ENCODE peak calls at places on chromosomes 16 and 17, in eight cellular contexts. S is NCI-H446; D is heart right ventricle; G is AML-193; V is mucosa of gallbladder; F is iPS-NIHi11; O is CD4-positive, alpha-beta memory T cell; E is NCI-H2081. N is an unnamed sample.

GRCh38 chr16:2486645-2487516 is 12.0 kb downstream of the TBC1D24 start:
- DNase-seq in S (no peak), D (no peak), G (peak; percentile 73), V (peak; percentile 64), F (peak; percentile 60), O (peak; percentile 91), E (no peak), N (peak; percentile 51)

GRCh38 chr17:17044846-17045561 is 2.7 kb downstream of the MPRIP start:
- DNase-seq in S (peak; percentile 21), D (peak; percentile 85), G (peak; percentile 59), V (no peak), F (no peak), O (no peak), E (peak; percentile 35), N (peak; percentile 35)

GRCh38 chr16:57000271-57001025 is 11.1 kb downstream of the NLRC5 start:
- DNase-seq in S (no peak), D (peak; percentile 86), G (no peak), V (no peak), F (no peak), O (peak; percentile 77), E (no peak), N (peak; percentile 87)

GRCh38 chr17:17994770-17995169 is 22.1 kb downstream of the DRC3 start:
- DNase-seq in S (no peak), D (no peak), G (no peak), V (no peak), F (no peak), O (no peak), E (no peak), N (no peak)

GRCh38 chr17:43945074-43945824 is 3.0 kb upstream of the PPY start:
- DNase-seq in S (no peak), D (no peak), G (no peak), V (no peak), F (no peak), O (no peak), E (no peak), N (no peak)

GRCh38 chr17:55743103-55743679 is 7.7 kb upstream of the PCTP start:
- DNase-seq in S (no peak), D (no peak), G (no peak), V (peak; percentile 90), F (no peak), O (no peak), E (peak; percentile 17), N (no peak)

GRCh38 chr17:57624390-57624789 is 120.7 kb downstream of the CCDC182 start:
- DNase-seq in S (no peak), D (no peak), G (no peak), V (no peak), F (no peak), O (no peak), E (no peak), N (no peak)

GRCh38 chr17:14731591-14731990 is 430.7 kb downstream of the HS3ST3B1 start:
- DNase-seq in S (no peak), D (no peak), G (no peak), V (no peak), F (no peak), O (no peak), E (no peak), N (no peak)

GRCh38 chr17:58513391-58513912 is 986 bp downstream of the MTMR4 start:
- DNase-seq in S (no peak), D (no peak), G (no peak), V (no peak), F (no peak), O (peak; percentile 59), E (no peak), N (no peak)

GRCh38 chr16:73921295-73921694 is 375.3 kb upstream of the PSMD7 start:
- DNase-seq in S (no peak), D (no peak), G (no peak), V (no peak), F (no peak), O (no peak), E (no peak), N (no peak)

GRCh38 chr17:76473541-76473985 is 6.2 kb downstream of the AANAT start:
- DNase-seq in S (no peak), D (no peak), G (no peak), V (no peak), F (peak; percentile 84), O (no peak), E (no peak), N (no peak)

GRCh38 chr17:231966-232807 is 50.7 kb upstream of the DOC2B start:
- DNase-seq in S (no peak), D (peak; percentile 3), G (no peak), V (no peak), F (no peak), O (no peak), E (no peak), N (no peak)

GRCh38 chr17:72683506-72684404 is 408.7 kb downstream of the SLC39A11 start:
- DNase-seq in S (no peak), D (no peak), G (no peak), V (peak; percentile 24), F (peak; percentile 54), O (no peak), E (no peak), N (no peak)

GRCh38 chr17:48048321-48049140 is at the start of gene NFE2L1:
- DNase-seq in S (peak; percentile 68), D (peak; percentile 93), G (peak; percentile 72), V (peak; percentile 88), F (peak; percentile 72), O (peak; percentile 48), E (peak; percentile 81), N (peak; percentile 59)

GRCh38 chr17:38890410-38890746 is 20.5 kb downstream of the LASP1 start:
- DNase-seq in S (no peak), D (no peak), G (no peak), V (no peak), F (no peak), O (no peak), E (no peak), N (no peak)